ENCODE peak calls at places on chromosomes 4 and X, in five cellular contexts. One of them, this sample, is unnamed.

GRCh38 chrX:9604111-9604907 is 139.5 kb downstream of the TBL1X start:
- DNase-seq in stomach: no peak
- DNase-seq in colonic mucosa: no peak
- DNase-seq in AG04449: no peak
- DNase-seq in neural progenitor cell: no peak
- DNase-seq in this sample: no peak

GRCh38 chrX:9367437-9367836 is 97.4 kb upstream of the TBL1X start:
- DNase-seq in stomach: no peak
- DNase-seq in colonic mucosa: no peak
- DNase-seq in AG04449: no peak
- DNase-seq in neural progenitor cell: no peak
- DNase-seq in this sample: no peak

GRCh38 chrX:110442631-110443030 is 84.0 kb downstream of the RTL9 start:
- DNase-seq in stomach: no peak
- DNase-seq in colonic mucosa: no peak
- DNase-seq in AG04449: no peak
- DNase-seq in neural progenitor cell: peak; percentile 58
- DNase-seq in this sample: peak; percentile 42

GRCh38 chr4:106773106-106773905 is 262.8 kb downstream of the DKK2 start:
- DNase-seq in stomach: no peak
- DNase-seq in colonic mucosa: no peak
- DNase-seq in AG04449: no peak
- DNase-seq in neural progenitor cell: no peak
- DNase-seq in this sample: no peak

GRCh38 chrX:154485150-154486051 is 1.0 kb downstream of the UBL4A start:
- DNase-seq in stomach: no peak
- DNase-seq in colonic mucosa: peak; percentile 16
- DNase-seq in AG04449: no peak
- DNase-seq in neural progenitor cell: no peak
- DNase-seq in this sample: no peak

GRCh38 chrX:46713672-46714487 is 45.0 kb downstream of the SLC9A7 start:
- DNase-seq in stomach: no peak
- DNase-seq in colonic mucosa: no peak
- DNase-seq in AG04449: no peak
- DNase-seq in neural progenitor cell: no peak
- DNase-seq in this sample: no peak

GRCh38 chrX:108097380-108097779 is 5.8 kb downstream of the ATG4A start:
- DNase-seq in stomach: no peak
- DNase-seq in colonic mucosa: no peak
- DNase-seq in AG04449: no peak
- DNase-seq in neural progenitor cell: no peak
- DNase-seq in this sample: peak; percentile 0

GRCh38 chr4:6906046-6906445 is 3.6 kb upstream of the TBC1D14 start:
- DNase-seq in stomach: peak; percentile 25
- DNase-seq in colonic mucosa: no peak
- DNase-seq in AG04449: no peak
- DNase-seq in neural progenitor cell: no peak
- DNase-seq in this sample: peak; percentile 17

GRCh38 chr4:110309686-110310085 is 111.3 kb upstream of the ELOVL6 start:
- DNase-seq in stomach: no peak
- DNase-seq in colonic mucosa: no peak
- DNase-seq in AG04449: no peak
- DNase-seq in neural progenitor cell: no peak
- DNase-seq in this sample: no peak

GRCh38 chrX:148049441-148049840 is 68.3 kb downstream of the FMR1NB start:
- DNase-seq in stomach: no peak
- DNase-seq in colonic mucosa: no peak
- DNase-seq in AG04449: no peak
- DNase-seq in neural progenitor cell: peak; percentile 56
- DNase-seq in this sample: peak; percentile 34

GRCh38 chrX:54492340-54492739 is 3.7 kb downstream of the FGD1 start:
- DNase-seq in stomach: no peak
- DNase-seq in colonic mucosa: no peak
- DNase-seq in AG04449: no peak
- DNase-seq in neural progenitor cell: no peak
- DNase-seq in this sample: peak; percentile 66

GRCh38 chr4:36255575-36255974 is 11.3 kb upstream of the ARAP2 start:
- DNase-seq in stomach: no peak
- DNase-seq in colonic mucosa: no peak
- DNase-seq in AG04449: no peak
- DNase-seq in neural progenitor cell: no peak
- DNase-seq in this sample: no peak

GRCh38 chrX:70353524-70353923 is 63.6 kb downstream of the KIF4A start:
- DNase-seq in stomach: no peak
- DNase-seq in colonic mucosa: no peak
- DNase-seq in AG04449: no peak
- DNase-seq in neural progenitor cell: no peak
- DNase-seq in this sample: peak; percentile 21

GRCh38 chrX:107467271-107467670 is 17.8 kb downstream of the FRMPD3 start:
- DNase-seq in stomach: no peak
- DNase-seq in colonic mucosa: no peak
- DNase-seq in AG04449: no peak
- DNase-seq in neural progenitor cell: no peak
- DNase-seq in this sample: no peak

GRCh38 chr4:33739886-33740285 is 2504.4 kb downstream of the ARAP2 start:
- DNase-seq in stomach: no peak
- DNase-seq in colonic mucosa: no peak
- DNase-seq in AG04449: no peak
- DNase-seq in neural progenitor cell: no peak
- DNase-seq in this sample: no peak

GRCh38 chrX:115547448-115547847 is 13.5 kb upstream of the PLS3 start:
- DNase-seq in stomach: no peak
- DNase-seq in colonic mucosa: no peak
- DNase-seq in AG04449: no peak
- DNase-seq in neural progenitor cell: peak; percentile 16
- DNase-seq in this sample: no peak

GRCh38 chr4:188130355-188130754 is 8.9 kb upstream of the TRIML1 start:
- DNase-seq in stomach: no peak
- DNase-seq in colonic mucosa: no peak
- DNase-seq in AG04449: no peak
- DNase-seq in neural progenitor cell: peak; percentile 29
- DNase-seq in this sample: no peak

GRCh38 chr4:42350611-42351182 is 46.6 kb upstream of the SHISA3 start:
- DNase-seq in stomach: no peak
- DNase-seq in colonic mucosa: no peak
- DNase-seq in AG04449: no peak
- DNase-seq in neural progenitor cell: no peak
- DNase-seq in this sample: no peak

GRCh38 chr4:121034010-121034409 is 38.3 kb downstream of the NDNF start:
- DNase-seq in stomach: no peak
- DNase-seq in colonic mucosa: peak; percentile 29
- DNase-seq in AG04449: no peak
- DNase-seq in neural progenitor cell: no peak
- DNase-seq in this sample: peak; percentile 42

DNA sequence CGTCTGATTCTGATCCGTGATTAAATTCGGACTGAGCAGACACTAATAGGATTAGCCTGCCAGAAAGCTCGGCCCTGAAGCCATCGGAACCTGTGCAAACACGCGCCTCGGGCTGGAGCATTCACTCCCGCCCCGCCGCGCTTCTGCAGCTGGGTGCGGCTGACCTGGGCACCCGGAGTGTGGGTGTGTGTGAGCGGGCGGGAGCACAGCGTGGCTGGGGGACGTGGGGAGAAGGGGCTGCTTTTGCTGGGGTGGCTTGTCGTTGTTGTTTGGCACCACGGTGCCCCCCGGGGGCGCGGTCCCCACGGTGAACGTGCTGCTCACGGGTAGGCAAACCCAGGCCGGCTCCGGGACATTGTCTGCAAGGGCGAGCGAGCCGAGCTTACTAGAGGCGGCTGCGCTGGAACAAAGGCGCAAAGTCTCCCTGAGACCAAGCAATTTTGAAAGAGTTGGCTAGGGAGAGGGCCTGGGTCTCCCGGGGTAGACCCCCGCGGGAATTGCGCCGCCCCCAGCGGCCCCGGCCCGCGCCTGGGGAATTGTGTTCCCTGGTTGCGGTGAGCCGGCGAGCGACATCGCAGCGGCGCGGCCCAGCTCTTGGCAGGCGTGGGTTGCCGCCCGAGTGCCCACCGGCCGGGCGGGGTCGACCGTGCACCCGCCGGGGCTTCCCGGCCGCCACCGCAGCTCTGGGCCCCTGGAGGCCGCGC is 1.4 kb downstream of the MAMLD1 start:
- DNase-seq in stomach: no peak
- DNase-seq in colonic mucosa: peak; percentile 24
- DNase-seq in AG04449: no peak
- DNase-seq in neural progenitor cell: peak; percentile 65
- DNase-seq in this sample: peak; percentile 34
- H3K4me3 ChIP-seq in stomach: peak overlapping the region; percentile 57
- H3K4me3 ChIP-seq in colonic mucosa: peak overlapping the region; percentile 44
- H3K4me3 ChIP-seq in AG04449: peak overlapping the region; percentile 70
- H3K4me3 ChIP-seq in neural progenitor cell: peak overlapping the region; percentile 55
- H3K4me3 ChIP-seq in this sample: peak overlapping the region; percentile 43

GRCh38 chr4:43776371-43776770 is 672.2 kb downstream of the KCTD8 start:
- DNase-seq in stomach: no peak
- DNase-seq in colonic mucosa: no peak
- DNase-seq in AG04449: no peak
- DNase-seq in neural progenitor cell: no peak
- DNase-seq in this sample: peak; percentile 10
- TF ChIP-seq CTCF in stomach: no peak
- TF ChIP-seq CTCF in colonic mucosa: no peak
- TF ChIP-seq CTCF in AG04449: no peak
- TF ChIP-seq CTCF in neural progenitor cell: peak; percentile 57
- TF ChIP-seq CTCF in this sample: peak; percentile 10

DNA sequence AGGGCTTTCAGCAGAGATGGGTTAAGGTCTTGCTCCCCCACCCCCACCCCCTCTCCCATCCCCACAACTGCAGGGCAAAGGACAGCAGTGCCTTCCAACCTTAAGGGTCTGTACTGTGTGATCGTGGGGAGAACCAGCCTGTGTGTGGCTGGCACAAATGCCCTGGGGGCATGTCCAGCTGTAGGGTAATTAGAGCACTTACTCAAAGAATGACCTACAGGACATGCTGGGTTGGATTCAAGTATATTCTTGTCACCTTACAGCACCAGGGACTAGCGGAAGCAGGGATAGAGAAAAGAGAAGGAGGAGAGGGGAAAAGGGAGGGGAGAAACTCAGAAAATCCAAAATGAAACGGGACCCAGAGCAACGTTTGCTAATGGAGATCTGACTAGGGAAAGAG is 191.3 kb upstream of the GATB start:
- DNase-seq in stomach: no peak
- DNase-seq in colonic mucosa: no peak
- DNase-seq in AG04449: no peak
- DNase-seq in neural progenitor cell: no peak
- DNase-seq in this sample: no peak
- H3K4me3 ChIP-seq in stomach: no peak overlapping the region
- H3K4me3 ChIP-seq in colonic mucosa: no peak overlapping the region
- H3K4me3 ChIP-seq in AG04449: no peak overlapping the region
- H3K4me3 ChIP-seq in neural progenitor cell: no peak overlapping the region
- H3K4me3 ChIP-seq in this sample: no peak overlapping the region

GRCh38 chr4:161647757-161648156 is 516.0 kb downstream of the FSTL5 start:
- DNase-seq in stomach: no peak
- DNase-seq in colonic mucosa: no peak
- DNase-seq in AG04449: no peak
- DNase-seq in neural progenitor cell: no peak
- DNase-seq in this sample: no peak

DNA sequence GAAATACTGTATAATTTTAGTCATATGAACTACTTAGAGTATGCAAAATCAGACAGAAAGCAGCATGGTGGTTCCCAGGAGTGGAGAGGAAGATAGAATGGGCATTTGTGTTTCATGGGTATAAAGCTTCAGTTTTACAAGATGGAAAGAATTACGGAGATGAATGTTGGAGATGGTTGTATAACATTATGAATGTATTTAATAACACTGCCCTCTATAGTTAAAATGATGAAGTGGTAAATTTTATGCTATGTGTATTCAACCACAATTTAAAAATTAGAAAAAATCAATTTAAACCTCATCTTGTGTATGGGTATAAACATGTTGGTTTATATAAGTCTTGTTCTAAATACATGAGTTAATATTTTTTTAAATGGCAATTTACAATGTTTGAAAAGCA is 521.1 kb downstream of the FSTL5 start:
- DNase-seq in stomach: no peak
- DNase-seq in colonic mucosa: no peak
- DNase-seq in AG04449: no peak
- DNase-seq in neural progenitor cell: no peak
- DNase-seq in this sample: peak; percentile 16
- TF ChIP-seq CTCF in stomach: no peak
- TF ChIP-seq CTCF in colonic mucosa: no peak
- TF ChIP-seq CTCF in AG04449: no peak
- TF ChIP-seq CTCF in neural progenitor cell: peak; percentile 15
- TF ChIP-seq CTCF in this sample: peak; percentile 23

GRCh38 chrX:100645106-100645505 is 1.1 kb downstream of the SRPX2 start:
- DNase-seq in stomach: no peak
- DNase-seq in colonic mucosa: no peak
- DNase-seq in AG04449: no peak
- DNase-seq in neural progenitor cell: no peak
- DNase-seq in this sample: peak; percentile 66
- H3K4me3 ChIP-seq in stomach: peak overlapping the region; percentile 29
- H3K4me3 ChIP-seq in colonic mucosa: no peak overlapping the region
- H3K4me3 ChIP-seq in AG04449: peak overlapping the region; percentile 53
- H3K4me3 ChIP-seq in neural progenitor cell: no peak overlapping the region
- H3K4me3 ChIP-seq in this sample: peak overlapping the region; percentile 42

DNA sequence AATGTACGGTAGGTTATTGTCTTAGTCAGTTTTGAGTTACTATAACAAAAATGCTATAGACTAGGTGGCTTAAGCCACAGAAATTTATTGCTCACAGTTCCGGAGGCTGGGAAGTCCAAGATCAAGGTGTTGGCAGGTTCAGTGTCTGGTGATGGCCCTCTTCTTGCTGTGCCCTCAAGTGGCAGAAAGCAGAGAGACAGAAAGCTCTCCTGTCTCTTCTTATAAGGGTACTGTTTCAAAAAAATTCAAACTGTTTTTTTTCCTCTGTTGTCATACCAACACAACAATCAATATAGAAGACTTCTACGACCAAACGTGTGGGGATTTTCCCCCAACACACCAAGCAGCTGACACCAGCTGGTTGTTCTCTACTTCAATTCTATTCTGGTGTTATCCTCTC is 53.4 kb downstream of the ADGRG4 start:
- DNase-seq in stomach: no peak
- DNase-seq in colonic mucosa: no peak
- DNase-seq in AG04449: no peak
- DNase-seq in neural progenitor cell: no peak
- DNase-seq in this sample: peak; percentile 27
- TF ChIP-seq CTCF in stomach: no peak
- TF ChIP-seq CTCF in colonic mucosa: no peak
- TF ChIP-seq CTCF in AG04449: no peak
- TF ChIP-seq CTCF in neural progenitor cell: no peak
- TF ChIP-seq CTCF in this sample: no peak

DNA sequence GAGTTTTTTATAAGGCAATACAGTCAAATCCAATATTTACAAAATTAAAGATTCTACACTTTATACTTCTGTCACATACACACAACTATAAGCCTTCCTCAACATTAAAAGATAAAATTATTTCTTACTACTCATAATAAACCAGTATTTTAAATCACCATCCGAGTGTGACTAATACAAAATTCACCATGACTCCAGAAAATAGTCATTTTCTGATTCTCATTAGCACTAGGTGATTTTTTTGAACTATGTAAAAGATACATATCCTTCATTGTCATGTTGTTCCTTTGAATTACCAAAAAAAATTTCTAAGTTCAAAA is 641 bp upstream of the SLC7A11 start:
- DNase-seq in stomach: no peak
- DNase-seq in colonic mucosa: no peak
- DNase-seq in AG04449: no peak
- DNase-seq in neural progenitor cell: no peak
- DNase-seq in this sample: peak; percentile 23
- H3K4me3 ChIP-seq in stomach: peak overlapping the region; percentile 33
- H3K4me3 ChIP-seq in colonic mucosa: peak overlapping the region; percentile 11
- H3K4me3 ChIP-seq in AG04449: peak overlapping the region; percentile 48
- H3K4me3 ChIP-seq in neural progenitor cell: peak overlapping the region; percentile 43
- H3K4me3 ChIP-seq in this sample: peak overlapping the region; percentile 45

GRCh38 chr4:131316086-131316485 is 1833.0 kb upstream of the PCDH10 start:
- DNase-seq in stomach: no peak
- DNase-seq in colonic mucosa: no peak
- DNase-seq in AG04449: no peak
- DNase-seq in neural progenitor cell: no peak
- DNase-seq in this sample: peak; percentile 14
- TF ChIP-seq CTCF in stomach: no peak
- TF ChIP-seq CTCF in colonic mucosa: no peak
- TF ChIP-seq CTCF in AG04449: no peak
- TF ChIP-seq CTCF in neural progenitor cell: no peak
- TF ChIP-seq CTCF in this sample: no peak